ENCODE peak calls at places on chromosomes 16 and 17, in nine cellular contexts. G, Y, I, X, N, Z, A, C and H are unnamed samples.

GRCh38 chr17:33014751-33015150 is 23.1 kb downstream of the SPACA3 start:
- DNase-seq in G (peak; percentile 21), Y (no peak), I (no peak), X (no peak), N (no peak), Z (no peak), A (no peak), C (peak; percentile 22), H (no peak)

GRCh38 chr16:87043273-87044030 is 273.7 kb downstream of the C16orf95 start:
- DNase-seq in G (peak; percentile 21), Y (no peak), I (no peak), X (no peak), N (peak; percentile 32), Z (no peak), A (no peak), C (no peak), H (no peak)

GRCh38 chr16:19760336-19761060 is 42.4 kb downstream of the IQCK start:
- DNase-seq in G (no peak), Y (no peak), I (no peak), X (no peak), N (no peak), Z (no peak), A (no peak), C (no peak), H (no peak)

GRCh38 chr17:75574404-75575093 is 13.1 kb upstream of the MYO15B start:
- DNase-seq in G (no peak), Y (no peak), I (no peak), X (no peak), N (no peak), Z (no peak), A (no peak), C (no peak), H (no peak)

GRCh38 chr17:59167571-59168001 is 12.0 kb downstream of the PRR11 start:
- DNase-seq in G (peak; percentile 35), Y (no peak), I (no peak), X (no peak), N (no peak), Z (no peak), A (no peak), C (no peak), H (peak; percentile 56)

GRCh38 chr17:81960130-81960958 is 643 bp downstream of the NOTUM start:
- DNase-seq in G (no peak), Y (no peak), I (no peak), X (no peak), N (no peak), Z (no peak), A (peak; percentile 83), C (peak; percentile 68), H (no peak)

GRCh38 chr16:63135069-63135468 is 1098.8 kb upstream of the CDH8 start:
- DNase-seq in G (no peak), Y (no peak), I (no peak), X (no peak), N (no peak), Z (no peak), A (no peak), C (no peak), H (no peak)

GRCh38 chr17:64236827-64237403 is 26.1 kb downstream of the TEX2 start:
- DNase-seq in G (no peak), Y (no peak), I (no peak), X (no peak), N (no peak), Z (no peak), A (no peak), C (no peak), H (no peak)

GRCh38 chr16:69465083-69465721 is 40.8 kb downstream of the CYB5B start:
- DNase-seq in G (no peak), Y (no peak), I (no peak), X (no peak), N (no peak), Z (peak; percentile 27), A (no peak), C (no peak), H (peak; percentile 35)

GRCh38 chr16:89193021-89193575 is 7.2 kb downstream of the SLC22A31 start:
- DNase-seq in G (peak; percentile 95), Y (peak; percentile 87), I (peak; percentile 62), X (peak; percentile 89), N (peak; percentile 79), Z (peak; percentile 61), A (peak; percentile 93), C (peak; percentile 84), H (peak; percentile 63)

GRCh38 chr17:36705651-36706436 is 104.5 kb downstream of the MRM1 start:
- DNase-seq in G (peak; percentile 44), Y (no peak), I (no peak), X (peak; percentile 80), N (no peak), Z (peak; percentile 64), A (no peak), C (no peak), H (peak; percentile 11)

GRCh38 chr17:36703860-36704266 is 102.5 kb downstream of the MRM1 start:
- DNase-seq in G (peak; percentile 55), Y (peak; percentile 58), I (no peak), X (no peak), N (peak; percentile 62), Z (peak; percentile 47), A (peak; percentile 80), C (peak; percentile 98), H (peak; percentile 13)

GRCh38 chr17:36707904-36708303 is 106.5 kb downstream of the MRM1 start:
- DNase-seq in G (no peak), Y (no peak), I (no peak), X (no peak), N (no peak), Z (no peak), A (no peak), C (no peak), H (no peak)

GRCh38 chr17:36706437-36706731 is 105.0 kb downstream of the MRM1 start:
- DNase-seq in G (no peak), Y (no peak), I (no peak), X (no peak), N (no peak), Z (no peak), A (no peak), C (no peak), H (no peak)
- TF ChIP-seq CTCF in G (no peak), Y (no peak), I (no peak), X (no peak), N (no peak), Z (no peak), A (no peak), C (no peak), H (no peak)

DNA sequence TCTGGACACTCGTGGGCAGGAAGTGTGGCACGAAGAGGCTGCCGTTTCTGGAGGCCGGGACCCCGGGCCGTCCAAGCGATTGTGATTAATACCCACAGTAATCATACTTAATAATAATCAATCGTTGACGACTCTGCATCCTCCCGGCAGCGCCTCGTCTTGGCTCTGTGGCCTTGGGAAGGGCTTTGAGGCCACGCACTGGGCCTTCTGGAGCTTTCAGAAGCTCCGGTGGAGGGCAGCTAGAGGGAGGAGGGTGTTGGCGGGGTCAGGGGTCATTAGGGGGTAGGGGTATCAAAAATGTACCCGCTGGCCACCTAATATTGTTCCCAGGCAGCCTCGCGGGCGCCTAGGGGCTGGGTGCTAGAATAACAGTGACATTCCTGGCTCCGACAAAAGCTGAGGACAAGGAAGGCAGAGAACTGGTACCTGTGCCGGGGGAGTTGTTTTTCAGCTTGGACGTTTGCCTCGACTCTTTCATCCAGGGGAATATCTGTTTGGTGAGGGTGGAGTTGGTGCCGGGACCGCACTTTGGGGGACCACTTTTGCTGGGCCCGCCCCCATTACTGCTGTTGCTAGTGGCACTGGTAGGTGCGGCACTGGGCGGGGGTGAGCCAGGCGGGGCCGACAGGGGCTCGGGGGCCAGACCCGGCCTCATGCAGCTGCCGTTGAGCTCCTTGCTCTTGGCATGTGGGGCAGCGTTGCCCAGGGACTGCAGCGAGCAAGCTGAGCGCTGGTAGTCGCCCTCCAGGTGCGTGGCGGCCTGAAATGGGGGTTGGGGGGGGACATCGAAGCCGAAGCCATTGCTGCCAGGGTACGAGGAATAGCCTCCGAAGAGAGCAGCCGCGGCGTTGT is 6.9 kb upstream of the HOXB2 start:
- DNase-seq in G (no peak), Y (no peak), I (no peak), X (no peak), N (no peak), Z (no peak), A (peak; percentile 71), C (no peak), H (no peak)
- H3K27ac ChIP-seq in G (peak overlapping the region; percentile 65), Y (peak overlapping the region; percentile 81), I (no peak overlapping the region), X (peak overlapping the region; percentile 41), N (no peak overlapping the region), Z (peak overlapping the region; percentile 27), A (no peak overlapping the region), C (no peak overlapping the region), H (no peak overlapping the region)

DNA sequence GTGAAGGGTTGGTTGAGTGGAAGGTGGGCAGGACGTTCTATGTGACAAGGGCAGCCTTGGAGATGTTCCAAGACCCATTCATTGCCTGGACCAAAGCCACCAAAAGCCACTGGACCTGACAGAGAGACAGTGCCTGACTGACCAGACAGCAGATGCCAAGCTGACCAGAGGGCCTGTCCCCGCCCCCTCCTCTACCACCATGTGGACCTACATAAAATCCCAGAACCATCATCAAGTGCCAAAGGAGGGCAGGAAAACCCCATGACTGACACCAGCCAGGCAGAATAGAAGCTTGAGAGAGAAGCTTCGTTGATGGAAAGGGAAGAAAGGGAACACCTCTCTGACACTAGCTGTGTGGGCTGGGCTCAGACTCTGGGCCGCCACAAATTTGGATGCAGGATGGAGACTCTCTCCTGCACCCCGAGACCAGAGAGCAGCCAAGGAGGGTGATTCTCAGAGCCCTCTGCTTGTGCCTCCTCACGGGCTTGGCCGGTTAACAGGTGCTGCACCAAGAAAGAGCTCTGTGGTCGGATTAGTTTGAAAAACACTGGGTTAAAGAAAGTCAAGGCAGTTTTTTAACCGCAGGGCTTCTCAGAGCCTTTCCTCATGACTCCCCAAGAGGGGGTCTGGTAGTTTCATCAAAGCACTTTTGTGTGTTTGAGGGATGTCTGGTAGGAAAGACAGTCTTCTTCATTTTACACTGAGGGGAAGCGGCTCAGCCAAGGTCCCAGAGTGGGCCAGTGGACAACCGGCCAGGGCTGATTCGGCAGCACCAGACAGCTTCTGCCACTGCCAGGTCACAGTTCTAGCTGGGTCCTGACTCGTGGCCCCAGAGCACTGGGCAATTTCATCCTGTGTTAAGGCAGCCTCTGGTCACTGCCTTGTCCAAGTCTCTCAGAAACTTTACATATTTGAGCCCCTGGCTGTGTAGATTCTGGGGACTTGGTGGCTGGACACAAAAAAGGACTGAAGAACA is 1.7 kb downstream of the TNFRSF13B start:
- DNase-seq in G (no peak), Y (no peak), I (no peak), X (no peak), N (no peak), Z (no peak), A (no peak), C (peak; percentile 30), H (no peak)
- H3K4me3 ChIP-seq in G (no peak overlapping the region), Y (no peak overlapping the region), I (no peak overlapping the region), X (peak overlapping the region; percentile 38), N (no peak overlapping the region), Z (no peak overlapping the region), A (no peak overlapping the region), C (no peak overlapping the region), H (no peak overlapping the region)

DNA sequence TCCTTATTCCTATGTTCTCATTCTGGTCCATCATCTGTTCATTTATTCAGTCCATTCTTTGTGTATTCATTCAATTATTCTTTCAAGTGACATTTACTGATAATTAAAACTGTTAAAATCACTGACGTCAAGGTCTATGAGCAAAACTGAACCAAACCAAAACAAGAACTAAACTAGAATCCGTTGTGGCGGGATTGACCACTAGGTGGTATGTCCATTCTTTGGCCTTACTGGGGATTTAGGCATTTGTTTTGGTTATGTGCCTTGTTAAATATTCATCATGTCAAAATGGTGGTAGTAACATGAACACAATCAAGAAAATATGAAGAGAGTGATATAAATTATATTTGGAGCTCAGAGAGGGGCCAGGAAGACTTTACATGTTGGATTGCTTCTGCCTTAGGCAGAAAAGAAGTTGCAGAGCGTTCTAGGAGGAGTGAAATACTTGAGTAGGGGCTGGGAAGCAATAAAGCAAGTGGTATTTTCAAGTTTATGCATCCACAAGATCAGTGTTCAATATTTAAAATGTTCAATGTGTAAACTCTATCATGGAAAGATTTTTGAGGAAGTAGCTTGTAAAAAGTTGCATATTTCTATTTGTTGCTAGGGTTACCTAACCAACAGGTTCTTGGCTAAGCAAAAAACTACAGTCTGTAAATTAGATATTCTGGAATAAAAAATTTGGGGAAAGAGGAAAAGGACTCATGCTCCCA is 129.0 kb downstream of the CDH13 start:
- DNase-seq in G (peak; percentile 30), Y (no peak), I (no peak), X (no peak), N (no peak), Z (no peak), A (no peak), C (no peak), H (no peak)
- TF ChIP-seq CTCF in G (peak; percentile 34), Y (no peak), I (no peak), X (no peak), N (no peak), Z (no peak), A (no peak), C (peak; percentile 31), H (peak; percentile 49)